ENCODE peak calls at places on chromosomes 11 and 22, in six cellular contexts. B, Q, C, H, Z and Y are unnamed samples.

GRCh38 chr22:38792833-38793232 is 1.1 kb downstream of the DNAL4 start:
- DNase-seq in B (no peak), Q (no peak), C (no peak), H (no peak), Z (no peak), Y (no peak)

GRCh38 chr11:104275992-104276391 is 112.0 kb upstream of the PDGFD start:
- DNase-seq in B (no peak), Q (no peak), C (no peak), H (no peak), Z (no peak), Y (no peak)

GRCh38 chr11:6328321-6328720 is 8.0 kb upstream of the CAVIN3 start:
- DNase-seq in B (no peak), Q (no peak), C (no peak), H (no peak), Z (no peak), Y (no peak)

GRCh38 chr22:46958649-46959048 is 196.2 kb downstream of the TBC1D22A start:
- DNase-seq in B (no peak), Q (no peak), C (no peak), H (no peak), Z (no peak), Y (no peak)

GRCh38 chr11:60563553-60564235 is 48.5 kb downstream of the MS4A13 start:
- DNase-seq in B (no peak), Q (no peak), C (no peak), H (no peak), Z (no peak), Y (no peak)

GRCh38 chr11:116986521-116987105 is 111.6 kb downstream of the SIK3 start:
- DNase-seq in B (no peak), Q (no peak), C (no peak), H (peak), Z (no peak), Y (no peak)

GRCh38 chr11:73350908-73351636 is 25.1 kb upstream of the RELT start:
- DNase-seq in B (no peak), Q (peak), C (peak), H (peak), Z (peak), Y (no peak)

GRCh38 chr22:36220457-36220921 is 18.8 kb downstream of the APOL2 start:
- DNase-seq in B (no peak), Q (peak), C (no peak), H (peak), Z (no peak), Y (no peak)

GRCh38 chr22:17370036-17370765 is 941 bp downstream of the CECR2 start:
- DNase-seq in B (no peak), Q (no peak), C (no peak), H (no peak), Z (no peak), Y (no peak)

GRCh38 chr11:31959711-31960110 is 131.2 kb upstream of the RCN1 start:
- DNase-seq in B (no peak), Q (no peak), C (no peak), H (no peak), Z (no peak), Y (no peak)